ENCODE peak calls at places on chromosomes 16 and 17, in four cellular contexts. T is A549, Z is HepG2, C is K562. I is an unnamed sample.

GRCh38 chr17:3968886-3969524 is 4.8 kb upstream of the ATP2A3 start:
- DNase-seq in T (no peak), Z (no peak), C (peak), I (no peak)

GRCh38 chr17:2090210-2090641 is 35.3 kb downstream of the HIC1 start:
- DNase-seq in T (no peak), Z (no peak), C (no peak), I (no peak)

GRCh38 chr17:50345443-50346312 is at the start of gene XYLT2:
- DNase-seq in T (peak), Z (peak), C (peak), I (peak)

GRCh38 chr17:35169964-35170363 is 22.3 kb downstream of the UNC45B start:
- DNase-seq in T (no peak), Z (no peak), C (no peak), I (no peak)

GRCh38 chr16:35314298-35314697 is 1854.9 kb downstream of the TP53TG3F start:
- DNase-seq in T (no peak), Z (no peak), C (no peak), I (no peak)

GRCh38 chr17:76679242-76679641 is 31.5 kb downstream of the MXRA7 start:
- DNase-seq in T (no peak), Z (peak), C (no peak), I (no peak)

GRCh38 chr17:59425085-59425901 is 93.8 kb downstream of the YPEL2 start:
- DNase-seq in T (no peak), Z (no peak), C (no peak), I (no peak)

GRCh38 chr17:81279278-81280073 is 15.6 kb downstream of the SLC38A10 start:
- DNase-seq in T (no peak), Z (no peak), C (no peak), I (no peak)

GRCh38 chr17:82331345-82331939 is 2.1 kb downstream of the SECTM1 start:
- DNase-seq in T (no peak), Z (no peak), C (no peak), I (no peak)

GRCh38 chr17:12047977-12048376 is 27.3 kb downstream of the MAP2K4 start:
- DNase-seq in T (peak), Z (no peak), C (peak), I (no peak)

GRCh38 chr16:20303012-20303411 is 24.3 kb downstream of the GP2 start:
- DNase-seq in T (no peak), Z (no peak), C (peak), I (no peak)

GRCh38 chr17:50176559-50177471 is 11.0 kb downstream of the SGCA start:
- DNase-seq in T (peak), Z (no peak), C (no peak), I (no peak)

GRCh38 chr17:77131919-77132318 is 8.8 kb upstream of the SEC14L1 start:
- DNase-seq in T (no peak), Z (peak), C (no peak), I (no peak)

GRCh38 chr17:42438600-42439567 is 15.8 kb upstream of the CAVIN1 start:
- DNase-seq in T (no peak), Z (peak), C (no peak), I (peak)

GRCh38 chr17:35254107-35254802 is 11.4 kb downstream of the SLFN5 start:
- DNase-seq in T (peak), Z (peak), C (no peak), I (no peak)

GRCh38 chr17:933168-934083 is 46.1 kb downstream of the NXN start:
- DNase-seq in T (peak), Z (peak), C (peak), I (no peak)
- TF ChIP-seq ESRRA in T (no peak), Z (no peak), C (no peak), I (no peak)

DNA sequence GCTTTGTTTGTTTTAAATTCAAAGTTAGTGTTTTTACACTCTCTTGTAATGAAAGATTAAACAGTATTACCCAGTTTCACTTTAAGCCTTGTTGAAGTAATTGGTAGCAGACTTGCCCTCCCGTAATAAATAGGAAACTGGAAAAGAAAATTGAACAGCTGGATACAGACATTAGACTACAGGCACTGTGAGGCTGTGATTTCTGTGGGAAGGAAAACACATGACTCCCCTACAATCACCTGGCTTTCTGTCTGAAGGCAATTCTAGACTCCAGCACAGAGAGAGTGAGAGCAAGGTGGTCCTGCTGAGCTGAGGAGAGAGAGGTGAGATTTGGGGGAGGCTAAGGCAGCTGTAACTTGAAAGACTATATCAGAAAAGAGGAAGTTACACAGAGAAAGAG is 57.8 kb upstream of the CDYL2 start:
- DNase-seq in T (no peak), Z (no peak), C (no peak), I (no peak)
- TF ChIP-seq NR3C1 in T (no peak), Z (no peak), C (no peak), I (no peak)

GRCh38 chr16:2827831-2828520 is 2.1 kb upstream of the ZG16B start:
- DNase-seq in T (no peak), Z (no peak), C (peak), I (no peak)
- TF ChIP-seq ESRRA in T (no peak), Z (no peak), C (no peak), I (no peak)

GRCh38 chr17:40343126-40344119 is 21.1 kb downstream of the GJD3 start:
- DNase-seq in T (no peak), Z (no peak), C (no peak), I (no peak)
- TF ChIP-seq NR3C1 in T (no peak), Z (no peak), C (no peak), I (no peak)

GRCh38 chr16:8934601-8935000 is 29.1 kb downstream of the USP7 start:
- DNase-seq in T (no peak), Z (no peak), C (no peak), I (no peak)
- TF ChIP-seq ESRRA in T (no peak), Z (no peak), C (no peak), I (no peak)

GRCh38 chr17:73343168-73343634 is 31.4 kb upstream of the CDC42EP4 start:
- DNase-seq in T (no peak), Z (no peak), C (peak), I (peak)
- TF ChIP-seq NR3C1 in T (no peak), Z (no peak), C (no peak), I (no peak)

GRCh38 chr16:62738631-62739030 is 702.4 kb upstream of the CDH8 start:
- DNase-seq in T (no peak), Z (no peak), C (no peak), I (no peak)
- TF ChIP-seq ESRRA in T (no peak), Z (no peak), C (no peak), I (no peak)